ENCODE peak calls at places on chromosome 7, in eight cellular contexts. G is ovary, Q is pancreas, O is PC-3, V is cardiac muscle cell, R is lower lobe of right lung, Z is transverse colon, A is uterus. U is an unnamed sample. For H3K4me1 and H3K9me3, the result is how much of the 10 kb centered on the place peaks cover.

GRCh38 chr7:152641384-152641783 is 34.6 kb downstream of the XRCC2 start:
- DNase-seq in A (no peak), R (no peak), G (no peak), Q (no peak), Z (no peak), V (no peak), O (no peak), U (no peak)

GRCh38 chr7:91079491-91079890 is 184.7 kb upstream of the FZD1 start:
- DNase-seq in V (peak), G (no peak), A (no peak), O (no peak), R (no peak), Z (no peak), Q (no peak), U (no peak)

GRCh38 chr7:4169505-4169904 is 512.6 kb upstream of the FOXK1 start:
- DNase-seq in A (no peak), R (no peak), Z (no peak), O (peak), V (no peak), G (no peak), Q (no peak), U (no peak)

GRCh38 chr7:12091164-12091563 is 119.9 kb upstream of the TMEM106B start:
- DNase-seq in Z (no peak), A (no peak), G (no peak), R (no peak), V (no peak), O (no peak), Q (no peak), U (no peak)

GRCh38 chr7:15558747-15559146 is 3.1 kb downstream of the AGMO start:
- DNase-seq in R (no peak), G (no peak), A (no peak), Z (no peak), O (no peak), Q (no peak), V (no peak), U (no peak)

GRCh38 chr7:143401265-143401664 is 7.4 kb downstream of the EPHA1 start:
- DNase-seq in V (no peak), Z (no peak), Q (no peak), A (no peak), O (no peak), R (no peak), G (no peak), U (no peak)

GRCh38 chr7:36117201-36117840 is 35.7 kb upstream of the EEPD1 start:
- DNase-seq in Z (no peak), V (no peak), G (no peak), Q (no peak), A (no peak), O (no peak), R (no peak), U (no peak)

GRCh38 chr7:25947669-25948516 is 204.1 kb upstream of the NFE2L3 start:
- DNase-seq in A (no peak), O (no peak), Z (no peak), Q (no peak), V (no peak), G (no peak), R (no peak), U (no peak)

GRCh38 chr7:128410092-128410665 is 397 bp upstream of the IMPDH1 start:
- DNase-seq in A (no peak), Z (peak), V (peak), R (peak), G (no peak), O (peak), Q (no peak), U (peak)

GRCh38 chr7:141844256-141844655 is 3.0 kb upstream of the PRSS37 start:
- DNase-seq in V (no peak), R (no peak), G (no peak), Q (peak), Z (no peak), A (no peak), O (no peak), U (no peak)

GRCh38 chr7:117808273-117808868 is 64.9 kb downstream of the CTTNBP2 start:
- DNase-seq in O (no peak), G (peak), V (no peak), Z (no peak), Q (no peak), R (no peak), A (peak), U (no peak)

DNA sequence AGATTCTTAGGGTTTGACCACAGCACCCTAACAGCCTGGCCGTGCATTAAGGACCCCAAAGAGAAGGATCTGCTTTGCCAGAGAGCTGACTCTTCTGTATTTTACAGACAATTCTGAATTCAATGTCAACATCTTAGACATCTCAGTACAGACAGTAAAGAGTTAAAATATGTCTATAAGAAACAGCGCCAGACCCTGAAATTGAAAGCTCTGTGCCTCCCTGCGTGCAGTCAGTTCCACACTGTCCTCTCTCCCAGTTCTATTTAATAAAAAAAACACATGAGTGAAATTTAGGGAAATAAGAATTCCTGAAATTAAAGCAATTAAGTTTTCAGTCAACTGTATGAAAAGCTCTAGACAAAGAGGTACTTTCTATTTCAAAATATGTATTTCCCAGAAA is 45.1 kb downstream of the MET start:
- DNase-seq in Z (no peak), R (no peak), O (no peak), V (no peak), Q (no peak), A (no peak), G (no peak), U (no peak)
- H3K27ac ChIP-seq in Z (no peak), R (no peak), O (peak), V (no peak), Q (no peak), A (no peak), G (no peak), U (peak)

GRCh38 chr7:139745330-139746143 is 32.3 kb downstream of the HIPK2 start:
- DNase-seq in G (no peak), A (no peak), Q (no peak), V (no peak), R (no peak), Z (no peak), O (no peak), U (no peak)
- H3K4me1 ChIP-seq in G (under half), A (under half), Q (under half), V (under half), R (half or more), Z (under half), O (under half), U (under half)

GRCh38 chr7:157718303-157719007 is 381.7 kb downstream of the DNAJB6 start:
- DNase-seq in V (no peak), Z (no peak), Q (peak), O (no peak), G (no peak), R (peak), A (no peak), U (no peak)
- H3K9me3 ChIP-seq in V (under half), Z (under half), Q (under half), O (under half), G (under half), R (under half), A (under half), U (under half)

GRCh38 chr7:16649196-16649595 is 3.2 kb downstream of the BZW2 start:
- DNase-seq in V (no peak), G (no peak), Q (no peak), Z (no peak), R (no peak), A (no peak), O (peak), U (no peak)

GRCh38 chr7:16651391-16652254 is 5.6 kb downstream of the BZW2 start:
- DNase-seq in Z (no peak), A (no peak), R (no peak), G (no peak), Q (no peak), V (no peak), O (no peak), U (no peak)

GRCh38 chr7:16652888-16653287 is 6.9 kb downstream of the BZW2 start:
- DNase-seq in G (no peak), Z (no peak), Q (no peak), R (peak), A (no peak), V (no peak), O (peak), U (peak)

GRCh38 chr7:16650266-16650665 is 4.3 kb downstream of the BZW2 start:
- DNase-seq in V (no peak), A (no peak), R (no peak), O (no peak), G (no peak), Q (no peak), Z (no peak), U (no peak)

GRCh38 chr7:16652255-16652583 is 6.2 kb downstream of the BZW2 start:
- DNase-seq in R (no peak), V (peak), Z (no peak), A (no peak), O (no peak), Q (no peak), G (peak), U (no peak)
- H3K27ac ChIP-seq in R (peak), V (peak), Z (no peak), A (no peak), O (no peak), Q (no peak), G (no peak), U (peak)

DNA sequence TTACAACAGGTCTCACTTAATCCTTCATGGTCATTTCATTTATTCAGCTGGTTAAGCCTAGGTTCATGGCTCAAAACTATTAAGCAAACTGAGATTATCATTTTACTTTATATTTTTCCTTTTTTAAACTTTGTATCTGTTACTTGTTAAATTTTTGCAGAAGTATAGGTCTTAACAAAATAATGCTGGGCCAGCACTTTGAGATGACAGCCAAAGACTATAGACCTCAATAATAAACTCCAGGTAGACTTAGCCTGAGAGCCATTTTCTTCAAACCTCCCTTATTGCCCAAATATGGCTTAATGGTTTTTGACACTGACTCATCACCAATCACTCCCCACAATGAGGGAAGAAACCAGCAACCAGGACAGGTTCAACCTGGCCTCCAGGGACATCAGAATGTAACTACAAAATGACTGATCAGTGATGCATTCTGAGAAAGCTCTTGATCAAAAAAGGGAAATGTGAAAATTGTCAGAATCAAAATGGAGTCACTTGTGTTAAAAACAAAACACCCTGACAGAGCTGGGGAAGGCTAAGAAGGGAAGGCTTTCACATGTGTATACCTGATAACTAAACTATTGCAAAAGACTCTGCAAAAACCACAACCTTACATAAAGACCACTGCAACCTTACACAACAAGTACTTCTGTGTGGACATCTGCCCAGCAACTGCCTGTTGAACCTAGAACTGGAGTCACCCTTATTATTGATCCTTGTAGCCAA is 2.1 kb upstream of the CCDC126 start:
- DNase-seq in Q (no peak), R (no peak), V (no peak), Z (no peak), A (no peak), G (no peak), O (peak), U (no peak)
- H3K4me1 ChIP-seq in Q (under half), R (under half), V (under half), Z (under half), A (under half), G (under half), O (under half), U (under half)

GRCh38 chr7:145959981-145960380 is 156.6 kb upstream of the CNTNAP2 start:
- DNase-seq in Z (no peak), R (no peak), G (no peak), O (no peak), Q (no peak), V (no peak), A (no peak), U (no peak)
- H3K9me3 ChIP-seq in Z (under half), R (under half), G (under half), O (under half), Q (under half), V (under half), A (under half), U (under half)

GRCh38 chr7:27885652-27886051 is 145.7 kb downstream of the TAX1BP1 start:
- DNase-seq in Q (no peak), Z (no peak), A (no peak), O (no peak), G (no peak), V (no peak), R (no peak), U (no peak)

GRCh38 chr7:27895553-27895952 is 155.6 kb downstream of the TAX1BP1 start:
- DNase-seq in O (no peak), Q (no peak), Z (no peak), G (no peak), R (no peak), V (no peak), A (no peak), U (no peak)

GRCh38 chr7:27890205-27890849 is 150.4 kb downstream of the TAX1BP1 start:
- DNase-seq in A (no peak), Q (no peak), R (no peak), V (no peak), O (no peak), Z (no peak), G (no peak), U (no peak)

GRCh38 chr7:27889800-27890199 is 149.8 kb downstream of the TAX1BP1 start:
- DNase-seq in G (no peak), Z (no peak), A (no peak), Q (no peak), V (no peak), O (peak), R (no peak), U (no peak)
- H3K27ac ChIP-seq in G (no peak), Z (no peak), A (no peak), Q (no peak), V (no peak), O (peak), R (no peak), U (no peak)

U was measured in RWPE2.